ENCODE peak calls at places on chromosome 1, in four cellular contexts. G, Q, N and B are unnamed samples.

GRCh38 chr1:118185083-118185899 is at the start of gene SPAG17:
- DNase-seq in G (peak), N (peak), Q (no peak), B (no peak)

GRCh38 chr1:99503276-99503747 is 142.6 kb upstream of the PALMD start:
- DNase-seq in G (no peak), N (peak), Q (no peak), B (no peak)

GRCh38 chr1:240247899-240248298 is 156.2 kb downstream of the FMN2 start:
- DNase-seq in N (no peak), G (no peak), Q (no peak), B (no peak)

GRCh38 chr1:112319371-112320034 is 76.5 kb upstream of the CTTNBP2NL start:
- DNase-seq in N (peak), G (no peak), Q (no peak), B (peak)

GRCh38 chr1:228502522-228502921 is 15.3 kb downstream of the RNF187 start:
- DNase-seq in G (no peak), N (no peak), Q (no peak), B (no peak)

GRCh38 chr1:84377480-84378095 is 20.7 kb upstream of the DNASE2B start:
- DNase-seq in G (no peak), N (peak), Q (no peak), B (no peak)

GRCh38 chr1:9881838-9882249 is 28.2 kb downstream of the CTNNBIP1 start:
- DNase-seq in N (peak), G (no peak), Q (no peak), B (no peak)

GRCh38 chr1:24909388-24909898 is 20.6 kb downstream of the RUNX3 start:
- DNase-seq in Q (peak), N (no peak), G (peak), B (no peak)

GRCh38 chr1:189708674-189709073 is 769.0 kb downstream of the BRINP3 start:
- DNase-seq in N (peak), G (no peak), Q (no peak), B (no peak)

DNA sequence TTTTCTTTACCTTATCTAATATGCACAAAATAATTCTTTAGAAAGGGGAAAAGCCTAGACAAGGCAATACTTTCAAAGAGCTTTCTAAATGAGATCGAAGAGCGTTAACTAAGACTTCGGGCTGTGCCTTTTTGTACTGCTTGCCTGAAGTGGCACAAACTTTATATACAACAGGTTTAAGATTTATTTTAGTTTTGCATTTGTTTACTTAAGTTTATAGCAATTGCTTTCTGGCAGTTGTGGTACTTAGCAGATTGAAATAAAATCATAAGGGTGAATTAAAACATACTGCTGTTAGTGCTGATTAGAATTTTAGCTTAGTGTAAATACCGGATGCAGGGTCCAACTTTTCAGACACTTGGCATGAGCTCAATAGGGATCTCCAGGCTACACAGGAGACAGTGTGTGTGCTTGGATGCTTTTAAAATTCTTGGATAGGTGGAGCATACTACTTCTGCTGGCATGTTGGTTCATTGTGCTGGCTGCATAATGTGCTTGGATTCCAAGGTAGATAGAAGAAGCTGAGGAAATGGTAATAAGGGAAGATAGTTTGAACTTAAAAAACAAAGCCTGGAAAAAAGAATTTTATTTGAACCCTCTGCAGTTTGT is 159.6 kb downstream of the NFIA start:
- DNase-seq in N (no peak), G (no peak), Q (no peak), B (no peak)
- H3K27ac ChIP-seq in N (no peak), G (peak), Q (peak), B (peak)

GRCh38 chr1:212257157-212257556 is 28.1 kb upstream of the PPP2R5A start:
- DNase-seq in G (no peak), Q (no peak), N (no peak), B (no peak)

GRCh38 chr1:212255705-212256307 is 29.4 kb upstream of the PPP2R5A start:
- DNase-seq in N (no peak), Q (no peak), G (no peak), B (no peak)

GRCh38 chr1:212259693-212260480 is 25.3 kb upstream of the PPP2R5A start:
- DNase-seq in N (no peak), Q (no peak), G (no peak), B (no peak)

GRCh38 chr1:212254853-212255363 is 30.3 kb upstream of the PPP2R5A start:
- DNase-seq in G (no peak), Q (no peak), N (no peak), B (no peak)

DNA sequence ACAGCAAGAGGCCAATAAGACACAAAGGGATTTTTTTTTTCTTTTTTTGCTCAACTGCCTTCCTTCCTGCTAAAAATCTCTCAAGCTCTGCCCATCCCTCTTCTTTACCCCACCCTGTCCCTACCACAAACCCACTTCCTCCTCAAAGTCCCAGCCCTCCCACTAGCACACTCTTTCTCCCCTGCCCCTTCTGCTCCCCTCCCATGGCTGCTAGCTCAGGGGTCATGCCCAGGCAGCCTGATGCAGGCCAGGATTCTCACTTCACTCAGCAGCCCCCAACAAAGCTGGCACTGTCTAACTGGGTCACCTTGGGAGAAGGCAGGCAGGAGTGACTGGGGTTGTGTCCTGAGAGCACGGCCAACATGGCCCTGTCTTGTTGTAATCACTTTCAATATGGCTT is 28.8 kb upstream of the PPP2R5A start:
- DNase-seq in N (no peak), Q (no peak), G (no peak), B (no peak)
- H3K27ac ChIP-seq in N (no peak), Q (no peak), G (no peak), B (no peak)

GRCh38 chr1:94501925-94502324 is 39.6 kb downstream of the F3 start:
- DNase-seq in G (no peak), N (no peak), Q (no peak), B (no peak)
- H3K27ac ChIP-seq in G (no peak), N (no peak), Q (no peak), B (no peak)

DNA sequence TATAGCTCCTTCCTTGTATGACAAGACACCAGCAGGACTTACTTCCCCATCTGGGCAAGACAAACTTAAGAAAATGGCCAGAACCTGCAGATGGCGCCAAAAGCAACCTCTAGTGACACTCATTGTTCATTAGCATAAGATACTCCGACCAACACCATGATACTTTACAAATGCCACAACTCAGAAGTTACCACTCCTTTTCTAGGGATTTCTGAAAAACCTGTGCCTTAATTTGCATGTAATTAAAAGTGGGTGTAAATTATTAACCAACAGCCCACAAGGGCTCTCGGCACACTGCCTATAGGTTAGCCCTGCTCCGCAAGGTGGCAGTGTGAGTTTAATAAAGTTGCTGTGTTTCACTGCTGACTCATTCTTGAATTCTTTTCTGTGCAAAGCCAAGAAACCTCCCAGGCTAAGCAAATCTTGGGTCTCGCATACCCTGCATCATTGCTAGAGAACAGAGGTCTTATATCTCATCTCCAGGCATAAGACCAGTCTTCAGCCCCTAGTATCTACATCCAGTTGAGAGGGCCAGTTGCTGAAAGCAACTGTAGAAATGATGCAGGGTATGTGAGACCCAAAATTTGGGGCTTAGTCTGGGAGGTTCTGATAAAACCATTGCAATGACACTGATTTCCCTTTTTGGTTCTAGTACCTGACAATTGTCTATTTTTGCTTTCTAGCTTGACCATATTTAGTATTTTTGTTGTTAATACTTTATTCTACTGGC is 86.4 kb downstream of the FAF1 start:
- DNase-seq in Q (peak), G (peak), N (peak), B (peak)
- H3K27ac ChIP-seq in Q (no peak), G (no peak), N (no peak), B (no peak)

GRCh38 chr1:33472349-33472980 is at the start of gene ZSCAN20:
- DNase-seq in Q (peak), N (peak), G (peak), B (peak)
- H3K27ac ChIP-seq in Q (peak), N (peak), G (peak), B (peak)

DNA sequence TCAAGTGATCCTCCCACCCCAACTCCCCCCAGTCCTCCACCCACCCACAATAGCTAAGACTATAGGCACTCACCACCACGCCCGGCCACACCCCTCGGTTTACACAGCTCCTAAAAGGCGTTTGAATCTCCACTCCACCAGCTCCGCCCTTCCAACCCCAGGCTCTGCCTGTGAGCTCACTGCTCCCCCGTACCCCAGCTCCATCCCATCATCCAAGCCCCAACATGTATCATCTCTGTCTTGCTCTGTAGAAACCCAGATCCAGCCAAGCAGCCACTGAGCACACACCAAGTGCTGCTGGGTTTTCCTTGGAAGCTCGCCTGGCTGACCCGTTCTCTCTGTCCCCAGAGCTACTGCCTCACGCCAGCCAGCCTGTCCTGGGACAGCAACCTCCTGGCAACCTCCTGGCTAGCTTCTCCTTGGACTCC is 12.0 kb upstream of the S100A2 start:
- DNase-seq in N (no peak), G (no peak), Q (no peak), B (no peak)
- H3K27ac ChIP-seq in N (no peak), G (no peak), Q (no peak), B (no peak)

DNA sequence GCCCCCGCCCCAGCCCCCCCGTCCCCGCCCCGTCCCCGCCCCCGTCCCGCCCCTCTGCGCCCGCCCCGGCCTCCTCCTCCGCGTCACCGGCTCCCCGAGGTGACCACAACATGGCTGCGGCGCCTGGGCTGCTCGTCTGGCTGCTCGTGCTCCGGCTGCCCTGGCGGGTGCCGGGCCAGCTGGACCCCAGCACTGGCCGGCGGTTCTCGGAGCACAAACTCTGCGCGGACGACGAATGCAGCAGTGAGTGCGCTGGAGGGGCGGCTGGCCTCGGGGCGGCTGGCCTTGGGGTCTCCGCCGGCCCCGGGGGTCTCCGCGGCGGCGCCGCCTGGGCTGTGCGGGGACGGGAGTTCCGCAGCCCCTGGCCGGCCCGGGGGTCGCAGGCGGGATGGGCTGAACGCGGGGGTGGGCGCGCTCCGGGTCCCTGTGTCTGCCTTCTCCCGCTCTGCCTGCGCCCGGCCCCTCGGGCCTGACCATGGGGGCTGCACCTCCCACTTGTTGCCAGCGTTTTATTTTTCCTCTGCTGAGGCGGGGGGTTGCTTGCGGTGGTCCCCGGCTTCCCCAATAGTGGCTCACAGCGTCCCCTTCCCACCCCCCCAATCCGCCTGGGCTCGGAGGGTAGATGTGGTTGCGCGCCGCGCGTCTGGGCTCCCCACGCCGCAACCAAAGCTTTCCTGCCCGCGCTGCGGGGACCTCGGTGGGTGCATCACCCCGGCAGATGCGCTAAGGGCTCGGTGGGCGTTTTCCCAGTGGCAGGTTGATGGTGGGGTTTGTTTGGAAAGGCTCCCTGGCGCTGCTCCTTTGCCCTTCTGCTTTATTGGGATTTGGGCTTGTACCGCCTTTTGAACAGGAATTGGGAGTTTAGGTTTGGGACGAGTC is at the start of gene MIA3:
- DNase-seq in Q (peak), G (no peak), N (no peak), B (peak)
- H3K27ac ChIP-seq in Q (peak), G (peak), N (peak), B (no peak)

GRCh38 chr1:26094677-26095383 is 16.8 kb upstream of the PDIK1L start:
- DNase-seq in Q (no peak), G (no peak), N (no peak), B (no peak)

GRCh38 chr1:26096471-26096870 is 15.2 kb upstream of the PDIK1L start:
- DNase-seq in Q (no peak), G (no peak), N (no peak), B (no peak)

GRCh38 chr1:26092422-26092821 is 19.2 kb upstream of the PDIK1L start:
- DNase-seq in Q (no peak), N (no peak), G (no peak), B (no peak)

GRCh38 chr1:26090893-26091292 is 20.7 kb upstream of the PDIK1L start:
- DNase-seq in G (no peak), Q (no peak), N (no peak), B (no peak)

DNA sequence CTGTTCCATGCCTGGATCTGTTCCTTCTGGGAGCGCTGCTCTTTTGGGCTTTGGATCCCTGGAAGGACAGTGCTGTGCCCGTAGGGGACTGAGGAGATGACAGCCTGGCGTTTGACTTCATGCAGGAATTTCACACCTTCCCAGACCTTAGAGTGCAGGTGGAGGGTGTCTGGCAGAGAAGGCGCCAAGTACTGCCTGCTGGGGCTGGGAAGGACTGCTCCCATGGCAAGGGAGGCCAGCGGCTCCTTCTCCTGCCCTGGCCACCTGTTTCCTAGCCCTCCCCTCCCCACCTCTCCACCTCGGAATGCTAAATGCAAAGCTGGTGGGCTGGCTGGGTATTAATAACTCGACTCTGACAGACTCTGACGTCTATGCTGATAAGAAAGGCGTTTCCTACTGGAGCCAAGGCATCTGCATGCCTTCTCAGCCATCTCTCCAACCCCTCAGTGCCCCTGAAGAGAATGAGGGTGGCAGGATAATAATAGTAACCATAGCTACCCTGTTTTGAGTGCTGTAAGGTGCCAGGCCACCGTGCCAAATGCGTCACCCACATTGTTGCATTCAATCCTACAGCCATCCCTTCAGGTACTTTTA is 17.5 kb upstream of the PDIK1L start:
- DNase-seq in Q (no peak), G (peak), N (no peak), B (no peak)
- H3K27ac ChIP-seq in Q (no peak), G (peak), N (no peak), B (no peak)

GRCh38 chr1:154117642-154118041 is 37.2 kb downstream of the NUP210L start:
- DNase-seq in N (no peak), G (no peak), Q (no peak), B (no peak)

DNA sequence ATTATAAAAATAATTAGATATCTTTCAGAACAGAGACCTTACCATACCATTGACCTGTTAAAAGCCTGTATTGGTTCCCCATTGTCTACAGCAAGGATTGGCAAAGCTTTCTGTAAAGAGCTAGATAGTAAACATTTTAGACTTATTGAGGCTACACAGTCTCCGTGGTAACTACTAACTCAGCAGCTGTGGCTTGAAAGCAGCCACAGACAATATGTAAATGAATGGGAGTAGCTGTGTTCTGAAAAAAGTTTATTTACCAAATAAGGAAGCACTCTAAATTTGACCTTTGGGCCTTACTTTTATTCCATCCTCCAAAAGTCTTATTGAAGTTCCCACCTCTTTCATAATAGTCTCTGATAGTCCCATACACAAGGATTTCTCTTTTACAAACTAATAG is 39.7 kb downstream of the NUP210L start:
- DNase-seq in N (no peak), G (no peak), Q (no peak), B (no peak)
- H3K27ac ChIP-seq in N (no peak), G (no peak), Q (no peak), B (no peak)

GRCh38 chr1:200776949-200777348 is 38.3 kb downstream of the CAMSAP2 start:
- DNase-seq in N (no peak), Q (no peak), G (no peak), B (no peak)
- H3K27ac ChIP-seq in N (no peak), Q (peak), G (no peak), B (peak)